ENCODE peak calls at places on chromosomes 2 and 18, in six cellular contexts. One of them, this sample, is unnamed.

GRCh38 chr2:2913601-2914120 is 464.0 kb downstream of the EIPR1 start:
- DNase-seq in GOT3: no peak
- DNase-seq in stimulated activated naive CD8-positive, alpha-beta T cell treated with anti-CD3 and anti-CD28 coated beads, Interleukin-15, Interleukin-2, amounts not matched to agents 100 U/mL and 50 U/mL, for 24 hours: no peak
- DNase-seq in AG09309: no peak
- DNase-seq in fibroblast of the aortic adventitia: no peak
- DNase-seq in kidney epithelial cell: no peak
- DNase-seq in this sample: no peak

GRCh38 chr2:150234787-150235512 is 252.5 kb downstream of the RND3 start:
- DNase-seq in kidney epithelial cell: no peak
- DNase-seq in AG09309: peak; percentile 88
- DNase-seq in GOT3: no peak
- DNase-seq in stimulated activated naive CD8-positive, alpha-beta T cell treated with anti-CD3 and anti-CD28 coated beads, Interleukin-15, Interleukin-2, amounts not matched to agents 100 U/mL and 50 U/mL, for 24 hours: no peak
- DNase-seq in fibroblast of the aortic adventitia: peak; percentile 93
- DNase-seq in this sample: no peak

GRCh38 chr18:47881752-47882455 is 48.6 kb downstream of the SMAD2 start:
- DNase-seq in stimulated activated naive CD8-positive, alpha-beta T cell treated with anti-CD3 and anti-CD28 coated beads, Interleukin-15, Interleukin-2, amounts not matched to agents 100 U/mL and 50 U/mL, for 24 hours: no peak
- DNase-seq in AG09309: no peak
- DNase-seq in GOT3: no peak
- DNase-seq in fibroblast of the aortic adventitia: peak; percentile 56
- DNase-seq in kidney epithelial cell: peak; percentile 44
- DNase-seq in this sample: no peak

GRCh38 chr2:19914266-19914975 is 12.6 kb upstream of the TTC32 start:
- DNase-seq in fibroblast of the aortic adventitia: no peak
- DNase-seq in AG09309: no peak
- DNase-seq in GOT3: no peak
- DNase-seq in stimulated activated naive CD8-positive, alpha-beta T cell treated with anti-CD3 and anti-CD28 coated beads, Interleukin-15, Interleukin-2, amounts not matched to agents 100 U/mL and 50 U/mL, for 24 hours: no peak
- DNase-seq in kidney epithelial cell: no peak
- DNase-seq in this sample: no peak

GRCh38 chr2:18077724-18078123 is 199.3 kb downstream of the KCNS3 start:
- DNase-seq in stimulated activated naive CD8-positive, alpha-beta T cell treated with anti-CD3 and anti-CD28 coated beads, Interleukin-15, Interleukin-2, amounts not matched to agents 100 U/mL and 50 U/mL, for 24 hours: no peak
- DNase-seq in GOT3: no peak
- DNase-seq in fibroblast of the aortic adventitia: peak; percentile 33
- DNase-seq in AG09309: peak; percentile 81
- DNase-seq in kidney epithelial cell: no peak
- DNase-seq in this sample: no peak

GRCh38 chr18:31610841-31611240 is 19.2 kb downstream of the TTR start:
- DNase-seq in stimulated activated naive CD8-positive, alpha-beta T cell treated with anti-CD3 and anti-CD28 coated beads, Interleukin-15, Interleukin-2, amounts not matched to agents 100 U/mL and 50 U/mL, for 24 hours: no peak
- DNase-seq in GOT3: no peak
- DNase-seq in kidney epithelial cell: no peak
- DNase-seq in AG09309: no peak
- DNase-seq in fibroblast of the aortic adventitia: peak; percentile 14
- DNase-seq in this sample: peak; percentile 76

GRCh38 chr2:28283861-28284260 is 108.8 kb upstream of the FOSL2 start:
- DNase-seq in GOT3: no peak
- DNase-seq in kidney epithelial cell: no peak
- DNase-seq in AG09309: no peak
- DNase-seq in fibroblast of the aortic adventitia: no peak
- DNase-seq in stimulated activated naive CD8-positive, alpha-beta T cell treated with anti-CD3 and anti-CD28 coated beads, Interleukin-15, Interleukin-2, amounts not matched to agents 100 U/mL and 50 U/mL, for 24 hours: no peak
- DNase-seq in this sample: no peak

GRCh38 chr18:24181806-24182205 is 42.9 kb downstream of the CABYR start:
- DNase-seq in fibroblast of the aortic adventitia: peak; percentile 10
- DNase-seq in kidney epithelial cell: no peak
- DNase-seq in AG09309: no peak
- DNase-seq in stimulated activated naive CD8-positive, alpha-beta T cell treated with anti-CD3 and anti-CD28 coated beads, Interleukin-15, Interleukin-2, amounts not matched to agents 100 U/mL and 50 U/mL, for 24 hours: no peak
- DNase-seq in GOT3: no peak
- DNase-seq in this sample: no peak

GRCh38 chr2:235510305-235510704 is 16.5 kb downstream of the AGAP1 start:
- DNase-seq in AG09309: no peak
- DNase-seq in stimulated activated naive CD8-positive, alpha-beta T cell treated with anti-CD3 and anti-CD28 coated beads, Interleukin-15, Interleukin-2, amounts not matched to agents 100 U/mL and 50 U/mL, for 24 hours: no peak
- DNase-seq in kidney epithelial cell: no peak
- DNase-seq in GOT3: no peak
- DNase-seq in fibroblast of the aortic adventitia: no peak
- DNase-seq in this sample: no peak

GRCh38 chr2:240390091-240391073 is 45.1 kb upstream of the GPC1 start:
- DNase-seq in AG09309: no peak
- DNase-seq in GOT3: no peak
- DNase-seq in fibroblast of the aortic adventitia: no peak
- DNase-seq in stimulated activated naive CD8-positive, alpha-beta T cell treated with anti-CD3 and anti-CD28 coated beads, Interleukin-15, Interleukin-2, amounts not matched to agents 100 U/mL and 50 U/mL, for 24 hours: no peak
- DNase-seq in kidney epithelial cell: no peak
- DNase-seq in this sample: no peak

GRCh38 chr2:218786133-218786532 is 4.2 kb downstream of the CYP27A1 start:
- DNase-seq in fibroblast of the aortic adventitia: no peak
- DNase-seq in AG09309: no peak
- DNase-seq in stimulated activated naive CD8-positive, alpha-beta T cell treated with anti-CD3 and anti-CD28 coated beads, Interleukin-15, Interleukin-2, amounts not matched to agents 100 U/mL and 50 U/mL, for 24 hours: no peak
- DNase-seq in kidney epithelial cell: no peak
- DNase-seq in GOT3: no peak
- DNase-seq in this sample: no peak

GRCh38 chr18:13139885-13140450 is 78.6 kb upstream of the LDLRAD4 start:
- DNase-seq in AG09309: no peak
- DNase-seq in fibroblast of the aortic adventitia: no peak
- DNase-seq in GOT3: no peak
- DNase-seq in kidney epithelial cell: no peak
- DNase-seq in stimulated activated naive CD8-positive, alpha-beta T cell treated with anti-CD3 and anti-CD28 coated beads, Interleukin-15, Interleukin-2, amounts not matched to agents 100 U/mL and 50 U/mL, for 24 hours: no peak
- DNase-seq in this sample: no peak

GRCh38 chr2:50401772-50402653 is 629.9 kb downstream of the NRXN1 start:
- DNase-seq in AG09309: no peak
- DNase-seq in fibroblast of the aortic adventitia: peak; percentile 33
- DNase-seq in stimulated activated naive CD8-positive, alpha-beta T cell treated with anti-CD3 and anti-CD28 coated beads, Interleukin-15, Interleukin-2, amounts not matched to agents 100 U/mL and 50 U/mL, for 24 hours: peak; percentile 33
- DNase-seq in GOT3: no peak
- DNase-seq in kidney epithelial cell: peak; percentile 9
- DNase-seq in this sample: peak; percentile 70

This sample was measured in neural progenitor cell.